ENCODE peak calls at places on chromosomes 2 and 18, in six cellular contexts. Z is HEK293T; S is psoas muscle; W is LoVo; B is activated CD4-positive, alpha-beta T cell treated with anti-CD3 and anti-CD28 coated beads, Interleukin-2, amount 50 U/mL, for 48 hours; D is stimulated activated CD8-positive, alpha-beta memory T cell treated with anti-CD3 and anti-CD28 coated beads, Interleukin-4, amount 100 ng/mL, for 1 hour. H is an unnamed sample.
A peak's percentile ranks its signal among the peaks of the same experiment; 100 is the strongest.

GRCh38 chr2:32489061-32489460 is 132.2 kb downstream of the BIRC6 start:
- DNase-seq in Z (no peak), S (no peak), W (no peak), B (no peak), D (no peak), H (no peak)

GRCh38 chr2:80073134-80073561 is 231.4 kb downstream of the LRRTM1 start:
- DNase-seq in Z (peak; percentile 58), S (no peak), W (peak; percentile 42), B (peak; percentile 3), D (no peak), H (no peak)

GRCh38 chr2:128311755-128312341 is 6.8 kb downstream of the HS6ST1 start:
- DNase-seq in Z (no peak), S (peak; percentile 48), W (no peak), B (peak; percentile 1), D (no peak), H (no peak)

GRCh38 chr2:11665510-11666362 is 4.3 kb downstream of the NTSR2 start:
- DNase-seq in Z (no peak), S (no peak), W (no peak), B (no peak), D (no peak), H (no peak)

GRCh38 chr2:85769236-85769986 is 15.6 kb downstream of the ATOH8 start:
- DNase-seq in Z (peak; percentile 78), S (peak; percentile 50), W (no peak), B (no peak), D (no peak), H (no peak)

GRCh38 chr2:185510060-185510459 is 228.5 kb upstream of the FSIP2 start:
- DNase-seq in Z (no peak), S (no peak), W (no peak), B (no peak), D (no peak), H (no peak)

GRCh38 chr2:111024496-111024895 is 96.2 kb upstream of the BCL2L11 start:
- DNase-seq in Z (no peak), S (no peak), W (no peak), B (no peak), D (no peak), H (no peak)

GRCh38 chr2:70035344-70035844 is 51.9 kb upstream of the PCBP1 start:
- DNase-seq in Z (no peak), S (no peak), W (no peak), B (no peak), D (no peak), H (no peak)

GRCh38 chr2:109126501-109126860 is 2.5 kb upstream of the SH3RF3 start:
- DNase-seq in Z (no peak), S (no peak), W (no peak), B (no peak), D (no peak), H (no peak)

GRCh38 chr2:51013870-51014526 is 17.9 kb downstream of the NRXN1 start:
- DNase-seq in Z (no peak), S (no peak), W (no peak), B (no peak), D (no peak), H (no peak)

GRCh38 chr2:230654057-230654456 is 58.6 kb upstream of the CAB39 start:
- DNase-seq in Z (no peak), S (no peak), W (no peak), B (no peak), D (no peak), H (no peak)

GRCh38 chr2:197577446-197577845 is 61.6 kb downstream of the MOB4 start:
- DNase-seq in Z (no peak), S (no peak), W (no peak), B (no peak), D (no peak), H (no peak)

GRCh38 chr2:101076581-101076980 is 74.5 kb downstream of the RPL31 start:
- DNase-seq in Z (no peak), S (no peak), W (no peak), B (no peak), D (no peak), H (no peak)

GRCh38 chr2:113225505-113226259 is 51.9 kb downstream of the PSD4 start:
- DNase-seq in Z (peak; percentile 51), S (no peak), W (no peak), B (no peak), D (no peak), H (no peak)

GRCh38 chr2:105237045-105237765 is 4.3 kb upstream of the GPR45 start:
- DNase-seq in Z (no peak), S (no peak), W (no peak), B (no peak), D (no peak), H (no peak)

GRCh38 chr2:183242937-183243336 is 118.7 kb downstream of the NUP35 start:
- DNase-seq in Z (no peak), S (no peak), W (no peak), B (no peak), D (no peak), H (no peak)

GRCh38 chr2:138132108-138132507 is 167.8 kb downstream of the HNMT start:
- DNase-seq in Z (no peak), S (no peak), W (no peak), B (no peak), D (no peak), H (no peak)

GRCh38 chr2:58688813-58689212 is 447.7 kb upstream of the FANCL start:
- DNase-seq in Z (no peak), S (no peak), W (no peak), B (no peak), D (no peak), H (no peak)

GRCh38 chr2:159773876-159774275 is 24.1 kb downstream of the CD302 start:
- DNase-seq in Z (no peak), S (no peak), W (no peak), B (no peak), D (no peak), H (no peak)

GRCh38 chr18:48493856-48494255 is 45.0 kb upstream of the CTIF start:
- DNase-seq in Z (no peak), S (no peak), W (no peak), B (no peak), D (no peak), H (no peak)

GRCh38 chr2:100954044-100954420 is 48.1 kb upstream of the RPL31 start:
- DNase-seq in Z (no peak), S (no peak), W (no peak), B (no peak), D (no peak), H (no peak)

GRCh38 chr2:20226152-20226545 is 1.2 kb upstream of the SDC1 start:
- DNase-seq in Z (no peak), S (no peak), W (no peak), B (no peak), D (no peak), H (peak; percentile 1)

GRCh38 chr18:44609210-44609941 is 71.3 kb upstream of the SETBP1 start:
- DNase-seq in Z (no peak), S (no peak), W (no peak), B (no peak), D (no peak), H (no peak)

GRCh38 chr2:178870703-178871102 is 63.5 kb upstream of the TTN start:
- DNase-seq in Z (no peak), S (no peak), W (no peak), B (no peak), D (no peak), H (peak; percentile 78)

GRCh38 chr2:166375736-166376487 is at the start of gene SCN9A:
- DNase-seq in Z (peak; percentile 79), S (peak; percentile 81), W (peak; percentile 59), B (peak; percentile 8), D (no peak), H (peak; percentile 33)

GRCh38 chr2:236720974-236721600 is 151.5 kb downstream of the ACKR3 start:
- DNase-seq in Z (no peak), S (no peak), W (no peak), B (no peak), D (no peak), H (no peak)

GRCh38 chr2:159103411-159103810 is 135.0 kb downstream of the TANC1 start:
- DNase-seq in Z (no peak), S (no peak), W (no peak), B (no peak), D (no peak), H (no peak)

GRCh38 chr2:58357521-58357920 is 116.4 kb upstream of the FANCL start:
- DNase-seq in Z (no peak), S (no peak), W (no peak), B (no peak), D (no peak), H (no peak)

GRCh38 chr18:77807650-77808049 is 558.0 kb downstream of the GALR1 start:
- DNase-seq in Z (no peak), S (no peak), W (no peak), B (no peak), D (no peak), H (no peak)

GRCh38 chr2:224369028-224369632 is 32.8 kb downstream of the FAM124B start:
- DNase-seq in Z (peak; percentile 32), S (no peak), W (peak; percentile 41), B (no peak), D (no peak), H (no peak)

GRCh38 chr2:135072125-135072997 is 20.3 kb downstream of the RAB3GAP1 start:
- DNase-seq in Z (no peak), S (no peak), W (no peak), B (no peak), D (no peak), H (no peak)

GRCh38 chr18:48061781-48062570 is 131.5 kb upstream of the SMAD2 start:
- DNase-seq in Z (no peak), S (no peak), W (no peak), B (no peak), D (no peak), H (no peak)

GRCh38 chr18:64253222-64253621 is 104.3 kb upstream of the LINC00305 start:
- DNase-seq in Z (no peak), S (no peak), W (no peak), B (no peak), D (no peak), H (no peak)